ENCODE peak calls at places on chromosome 9, in eight cellular contexts. N is pulmonary artery endothelial cell; F is bronchial epithelial cell; Q is activated T-cell treated with anti-CD3 and anti-CD28 coated beads, Interleukin-2, amount 50 U/mL, for 72 hours; K is DMS53; D is T47D; Z is endothelial cell; W is stimulated activated CD4-positive, alpha-beta T cell treated with anti-CD3 and anti-CD28 coated beads, Interleukin-4, amount 100 ng/mL, for 1 hour. J is an unnamed sample.

GRCh38 chr9:94554078-94554438 is 825 bp upstream of the PCAT7 start:
- DNase-seq in N (no peak), F (no peak), Q (no peak), K (no peak), D (no peak), Z (no peak), W (no peak), J (no peak)

GRCh38 chr9:26261503-26262330 is 583.5 kb upstream of the TUSC1 start:
- DNase-seq in N (peak), F (peak), Q (no peak), K (no peak), D (no peak), Z (no peak), W (no peak), J (no peak)

GRCh38 chr9:89295400-89295799 is 15.6 kb upstream of the CKS2 start:
- DNase-seq in N (no peak), F (no peak), Q (no peak), K (no peak), D (no peak), Z (no peak), W (no peak), J (no peak)

GRCh38 chr9:32968101-32969011 is 33.1 kb downstream of the APTX start:
- DNase-seq in N (no peak), F (peak), Q (peak), K (peak), D (peak), Z (peak), W (peak), J (peak)

GRCh38 chr9:23492126-23493002 is 333.7 kb downstream of the ELAVL2 start:
- DNase-seq in N (no peak), F (peak), Q (no peak), K (peak), D (peak), Z (peak), W (no peak), J (peak)

GRCh38 chr9:107270580-107270979 is 12.5 kb upstream of the RAD23B start:
- DNase-seq in N (no peak), F (no peak), Q (no peak), K (no peak), D (no peak), Z (no peak), W (no peak), J (no peak)

GRCh38 chr9:106111039-106111740 is 416.8 kb downstream of the TMEM38B start:
- DNase-seq in N (no peak), F (no peak), Q (no peak), K (no peak), D (no peak), Z (no peak), W (no peak), J (peak)

GRCh38 chr9:133341369-133342082 is 5.5 kb upstream of the SURF6 start:
- DNase-seq in N (no peak), F (no peak), Q (no peak), K (no peak), D (no peak), Z (no peak), W (no peak), J (no peak)

GRCh38 chr9:36632892-36633291 is 60.2 kb downstream of the MELK start:
- DNase-seq in N (peak), F (peak), Q (no peak), K (peak), D (peak), Z (no peak), W (no peak), J (peak)

GRCh38 chr9:89116064-89116817 is 62.4 kb downstream of the SHC3 start:
- DNase-seq in N (no peak), F (peak), Q (no peak), K (no peak), D (no peak), Z (no peak), W (no peak), J (no peak)

GRCh38 chr9:73565833-73566465 is 414.3 kb downstream of the ANXA1 start:
- DNase-seq in N (no peak), F (peak), Q (no peak), K (peak), D (peak), Z (peak), W (no peak), J (peak)

GRCh38 chr9:116646661-116647514 is 40.2 kb upstream of the TRIM32 start:
- DNase-seq in N (no peak), F (peak), Q (no peak), K (peak), D (peak), Z (peak), W (no peak), J (peak)

GRCh38 chr9:121674952-121675351 is 23.5 kb downstream of the DAB2IP start:
- DNase-seq in N (no peak), F (peak), Q (no peak), K (no peak), D (no peak), Z (no peak), W (no peak), J (no peak)

GRCh38 chr9:4375424-4376195 is 75.7 kb upstream of the GLIS3 start:
- DNase-seq in N (no peak), F (peak), Q (no peak), K (peak), D (no peak), Z (no peak), W (no peak), J (no peak)

GRCh38 chr9:137064027-137064879 is 6.1 kb downstream of the SAPCD2 start:
- DNase-seq in N (no peak), F (no peak), Q (peak), K (peak), D (peak), Z (peak), W (peak), J (peak)

GRCh38 chr9:135047026-135047350 is 40.5 kb upstream of the OLFM1 start:
- DNase-seq in N (no peak), F (no peak), Q (no peak), K (no peak), D (no peak), Z (no peak), W (no peak), J (no peak)

GRCh38 chr9:16316911-16317817 is 553.3 kb downstream of the BNC2 start:
- DNase-seq in N (no peak), F (no peak), Q (no peak), K (no peak), D (no peak), Z (no peak), W (no peak), J (no peak)

GRCh38 chr9:122394265-122395242 is 23.7 kb downstream of the PTGS1 start:
- DNase-seq in N (no peak), F (peak), Q (no peak), K (peak), D (no peak), Z (no peak), W (no peak), J (no peak)

GRCh38 chr9:135605238-135605781 is 34.0 kb downstream of the GLT6D1 start:
- DNase-seq in N (no peak), F (no peak), Q (no peak), K (no peak), D (no peak), Z (no peak), W (no peak), J (no peak)